ENCODE peak calls at places on chromosomes 4 and X, in four cellular contexts. L, D, U and Y are unnamed samples.

GRCh38 chr4:168560184-168560834 is 63.5 kb downstream of the PALLD start:
- DNase-seq in L (no peak), D (no peak), U (no peak), Y (no peak)

GRCh38 chrX:12970691-12971202 is 4.2 kb upstream of the TMSB4X start:
- DNase-seq in L (no peak), D (peak; percentile 87), U (peak; percentile 33), Y (no peak)

GRCh38 chrX:39935414-39936064 is 162.2 kb downstream of the BCOR start:
- DNase-seq in L (no peak), D (no peak), U (no peak), Y (no peak)

GRCh38 chr4:128979934-128980333 is 113.4 kb downstream of the SCLT1 start:
- DNase-seq in L (no peak), D (no peak), U (no peak), Y (no peak)

GRCh38 chr4:182560358-182560757 is 317.2 kb downstream of the TENM3 start:
- DNase-seq in L (no peak), D (no peak), U (no peak), Y (no peak)

GRCh38 chrX:145729635-145730034 is 88.0 kb upstream of the SLITRK2 start:
- DNase-seq in L (no peak), D (no peak), U (no peak), Y (no peak)

GRCh38 chr4:173332021-173332487 is 2.1 kb downstream of the HMGB2 start:
- DNase-seq in L (no peak), D (peak; percentile 47), U (no peak), Y (no peak)

GRCh38 chr4:122798101-122798500 is 28.5 kb upstream of the FGF2 start:
- DNase-seq in L (no peak), D (no peak), U (peak; percentile 56), Y (no peak)

GRCh38 chrX:46367491-46367890 is 177.7 kb downstream of the ZNF674 start:
- DNase-seq in L (no peak), D (no peak), U (no peak), Y (no peak)

GRCh38 chr4:184857446-184858121 is 31.8 kb upstream of the ACSL1 start:
- DNase-seq in L (no peak), D (peak; percentile 38), U (no peak), Y (no peak)

GRCh38 chr4:184856277-184856609 is 30.5 kb upstream of the ACSL1 start:
- DNase-seq in L (no peak), D (peak; percentile 56), U (no peak), Y (no peak)

GRCh38 chr4:184861047-184861446 is 35.3 kb upstream of the ACSL1 start:
- DNase-seq in L (no peak), D (peak; percentile 17), U (no peak), Y (no peak)

GRCh38 chr4:184854673-184855072 is 28.9 kb upstream of the ACSL1 start:
- DNase-seq in L (peak; percentile 60), D (peak; percentile 93), U (no peak), Y (no peak)

DNA sequence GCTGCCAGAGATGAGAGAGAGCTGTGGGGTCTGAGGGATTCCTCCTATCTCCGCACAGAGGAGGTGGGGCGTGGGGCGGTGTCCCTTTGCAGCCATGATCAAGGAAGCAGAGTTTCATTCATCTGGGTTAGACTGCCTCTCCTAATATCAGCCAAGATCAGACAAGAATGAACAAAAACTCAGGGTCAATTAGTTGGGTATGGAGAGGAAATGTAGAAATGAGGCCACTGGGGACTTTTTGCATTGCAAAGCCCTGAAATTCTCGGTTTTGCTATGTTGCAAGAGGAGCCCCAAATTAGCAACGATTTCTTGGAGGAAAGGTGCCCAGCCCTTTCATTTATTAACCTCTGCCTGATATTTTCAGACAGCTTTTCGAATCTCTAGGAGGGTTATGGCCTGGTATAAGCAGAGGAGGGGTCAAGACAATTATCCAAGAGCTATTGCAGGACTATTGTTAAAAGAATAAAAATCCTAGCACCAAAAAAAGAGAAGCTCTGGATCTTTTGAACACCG is 34.3 kb upstream of the ACSL1 start:
- DNase-seq in L (no peak), D (peak; percentile 87), U (no peak), Y (no peak)
- TF ChIP-seq CTCF in L (no peak), D (no peak), U (no peak), Y (no peak)

GRCh38 chr4:54660145-54660535 is 2.4 kb downstream of the KIT start:
- DNase-seq in L (no peak), D (no peak), U (no peak), Y (no peak)
- TF ChIP-seq CTCF in L (no peak), D (no peak), U (no peak), Y (no peak)

GRCh38 chr4:99088485-99089365 is at the start of gene ADH5:
- DNase-seq in L (peak; percentile 94), D (peak; percentile 91), U (peak; percentile 96), Y (no peak)
- TF ChIP-seq CTCF in L (no peak), D (no peak), U (no peak), Y (no peak)

DNA sequence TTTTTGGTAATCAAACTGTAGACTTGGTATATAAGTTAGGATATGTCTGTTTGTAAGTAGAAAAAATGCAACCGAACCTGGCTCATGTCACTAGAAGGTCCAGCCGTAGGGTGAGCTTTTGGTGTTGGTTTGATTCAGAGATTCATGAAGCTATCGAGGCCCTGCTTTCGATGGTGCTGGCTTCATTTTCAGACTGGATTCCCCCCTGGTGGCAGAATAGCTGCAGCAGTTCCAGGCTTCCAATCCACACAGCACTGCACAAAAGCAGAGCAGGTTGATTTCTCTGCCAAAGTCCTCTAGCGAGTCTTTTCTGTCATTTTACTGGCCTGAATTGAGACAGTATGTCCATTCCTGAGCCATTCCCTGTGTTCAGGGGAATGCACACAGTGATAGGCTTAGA is 33.1 kb downstream of the PDK3 start:
- DNase-seq in L (no peak), D (peak; percentile 1), U (peak; percentile 59), Y (no peak)
- TF ChIP-seq CTCF in L (peak; percentile 32), D (no peak), U (peak; percentile 15), Y (peak; percentile 57)

DNA sequence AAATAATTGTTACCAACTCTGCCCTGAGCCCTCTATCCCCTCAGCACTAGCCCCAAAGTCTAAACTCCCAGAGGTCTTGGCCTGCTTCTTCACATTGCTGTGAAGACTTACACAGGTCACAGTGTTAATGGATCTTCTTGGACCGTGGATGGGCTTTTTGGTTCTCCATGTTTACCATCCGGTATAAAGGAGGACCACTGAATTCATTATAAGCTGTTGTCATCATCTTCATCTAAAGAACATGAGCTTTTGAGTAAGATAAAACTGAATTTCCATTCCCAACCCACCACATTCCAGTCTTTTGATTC is 8.5 kb downstream of the NUDT11 start:
- DNase-seq in L (no peak), D (no peak), U (no peak), Y (no peak)
- TF ChIP-seq CTCF in L (no peak), D (no peak), U (no peak), Y (peak; percentile 13)

GRCh38 chr4:87196146-87196545 is 24.3 kb downstream of the KLHL8 start:
- DNase-seq in L (no peak), D (no peak), U (no peak), Y (no peak)
- TF ChIP-seq CTCF in L (no peak), D (no peak), U (no peak), Y (no peak)

DNA sequence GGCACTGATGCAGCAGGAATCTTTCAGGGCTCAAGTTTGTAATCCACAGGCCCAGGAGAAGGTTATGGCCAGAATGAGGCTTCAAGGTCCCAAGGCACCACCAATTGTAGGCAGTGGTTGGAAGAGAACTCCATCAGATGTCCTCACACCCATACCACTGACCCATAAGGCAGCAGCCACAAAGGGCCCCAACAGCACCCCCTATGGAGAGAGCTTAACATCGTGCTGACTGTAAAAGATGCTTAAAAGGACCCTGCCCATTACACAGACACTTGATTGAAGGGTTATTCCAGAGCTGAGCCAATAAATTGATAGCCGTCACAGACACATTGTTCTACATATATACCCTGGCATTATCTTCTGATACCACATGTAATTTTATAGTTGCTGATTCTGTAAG is 113.7 kb downstream of the SOWAHB start:
- DNase-seq in L (no peak), D (peak; percentile 4), U (no peak), Y (no peak)
- TF ChIP-seq CTCF in L (no peak), D (peak; percentile 28), U (no peak), Y (peak; percentile 46)

DNA sequence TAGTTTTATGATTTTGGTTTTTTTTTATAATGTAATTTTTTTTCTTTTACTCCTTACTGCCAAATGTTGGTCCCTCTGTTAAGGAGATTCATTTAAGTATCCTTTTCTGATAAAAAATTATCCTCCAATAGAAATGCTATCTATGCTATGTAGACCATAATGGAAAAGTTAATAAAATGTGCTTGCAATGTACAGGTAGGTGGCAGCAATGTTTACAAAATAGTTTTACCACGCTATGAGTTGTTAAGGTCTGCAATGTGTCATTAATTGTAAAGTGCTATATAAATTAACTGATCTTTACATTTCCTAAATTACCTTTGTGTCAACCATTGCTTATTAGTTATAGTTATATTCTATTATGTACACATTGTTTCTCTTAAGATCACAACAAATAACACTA is 3.8 kb upstream of the CENPC start:
- DNase-seq in L (no peak), D (peak; percentile 49), U (no peak), Y (no peak)
- TF ChIP-seq CTCF in L (peak; percentile 25), D (no peak), U (peak; percentile 10), Y (peak; percentile 74)

DNA sequence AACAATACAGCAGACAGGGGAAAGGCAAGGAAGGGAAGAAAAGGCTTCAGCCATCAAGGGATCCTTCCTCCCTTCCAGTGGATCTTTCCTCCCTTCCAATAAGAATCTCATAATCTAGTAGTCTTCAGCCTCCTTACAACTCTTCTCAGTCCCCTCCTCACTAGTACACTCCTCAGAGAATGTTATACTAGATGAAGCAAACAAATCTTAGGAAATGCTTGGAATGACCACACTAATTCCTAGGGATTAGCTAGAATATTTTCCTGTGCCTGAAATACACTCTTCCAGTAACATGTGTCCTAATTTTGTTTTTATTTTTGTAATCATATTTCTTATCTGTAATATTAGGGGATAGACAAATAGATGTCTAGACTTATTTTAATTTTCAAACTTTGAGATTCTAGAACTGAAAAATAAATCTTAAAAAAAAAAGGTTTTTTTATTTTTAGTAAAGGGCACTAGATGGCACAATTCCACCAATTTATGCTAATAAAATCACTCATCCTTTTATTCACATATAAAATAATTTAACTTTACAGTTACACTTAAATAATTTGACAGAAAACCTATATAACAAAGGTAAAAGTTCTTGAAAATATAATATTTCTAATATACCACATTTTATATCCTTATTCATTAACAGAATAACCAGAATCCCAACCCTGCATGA is 7.0 kb upstream of the STPG2 start:
- DNase-seq in L (no peak), D (peak; percentile 8), U (no peak), Y (no peak)
- TF ChIP-seq CTCF in L (no peak), D (no peak), U (no peak), Y (peak; percentile 87)

GRCh38 chrX:94751611-94752010 is 1077.6 kb downstream of the FAM133A start:
- DNase-seq in L (no peak), D (peak; percentile 1), U (no peak), Y (no peak)
- TF ChIP-seq CTCF in L (no peak), D (no peak), U (no peak), Y (no peak)